ENCODE peak calls at places on chromosomes 3 and 15, in four cellular contexts. J is GM12878, R is K562, S is SK-N-SH. Z is an unnamed sample.

GRCh38 chr15:92273732-92274131 is 119.9 kb upstream of the ST8SIA2 start:
- DNase-seq in R (no peak), S (peak; percentile 27), J (no peak), Z (no peak)

GRCh38 chr3:40616420-40616819 is 91.7 kb downstream of the ZNF621 start:
- DNase-seq in J (no peak), S (peak; percentile 15), R (no peak), Z (no peak)

GRCh38 chr15:63353887-63354286 is 27.8 kb downstream of the CA12 start:
- DNase-seq in S (no peak), J (no peak), R (no peak), Z (no peak)

GRCh38 chr3:115321396-115321795 is 174.3 kb upstream of the ZBTB20 start:
- DNase-seq in S (no peak), R (no peak), J (no peak), Z (no peak)

GRCh38 chr15:55586808-55587207 is 1.3 kb downstream of the PYGO1 start:
- DNase-seq in S (no peak), J (no peak), R (no peak), Z (no peak)

GRCh38 chr3:182829761-182830405 is 36.6 kb downstream of the ATP11B start:
- DNase-seq in J (no peak), R (no peak), S (no peak), Z (no peak)

GRCh38 chr15:70227122-70227521 is 129.4 kb upstream of the TLE3 start:
- DNase-seq in S (no peak), J (no peak), R (no peak), Z (no peak)

GRCh38 chr3:41097896-41098496 is 101.3 kb upstream of the CTNNB1 start:
- DNase-seq in J (no peak), R (no peak), S (no peak), Z (no peak)

GRCh38 chr3:142802891-142803290 is 79.1 kb downstream of the TRPC1 start:
- DNase-seq in J (no peak), S (no peak), R (no peak), Z (no peak)

GRCh38 chr3:189204467-189204866 is 32.7 kb downstream of the TPRG1 start:
- DNase-seq in S (peak; percentile 4), J (no peak), R (no peak), Z (no peak)

GRCh38 chr3:10511809-10512494 is 6.6 kb upstream of the ATP2B2 start:
- DNase-seq in R (no peak), J (no peak), S (no peak), Z (no peak)

GRCh38 chr3:45841380-45841700 is 579 bp downstream of the LZTFL1 start:
- DNase-seq in S (no peak), R (peak; percentile 33), J (no peak), Z (peak; percentile 15)

GRCh38 chr15:77866596-77867125 is 210.8 kb downstream of the TBC1D2B start:
- DNase-seq in J (no peak), R (no peak), S (no peak), Z (no peak)

GRCh38 chr3:188385295-188385694 is 231.3 kb downstream of the LPP start:
- DNase-seq in J (no peak), R (no peak), S (no peak), Z (peak; percentile 57)

GRCh38 chr3:46135475-46135874 is 72.6 kb downstream of the CCR1 start:
- DNase-seq in R (no peak), S (no peak), J (no peak), Z (no peak)

GRCh38 chr3:184635126-184635525 is 73.5 kb downstream of the EPHB3 start:
- DNase-seq in R (no peak), J (no peak), S (peak; percentile 77), Z (no peak)

GRCh38 chr3:55668359-55668758 is 181.3 kb upstream of the WNT5A start:
- DNase-seq in R (no peak), S (no peak), J (no peak), Z (no peak)

GRCh38 chr3:45489730-45490309 is 101.4 kb downstream of the LARS2 start:
- DNase-seq in R (no peak), S (no peak), J (no peak), Z (no peak)

GRCh38 chr3:37096292-37096691 is 78.1 kb downstream of the LRRFIP2 start:
- DNase-seq in S (no peak), J (no peak), R (no peak), Z (no peak)

DNA sequence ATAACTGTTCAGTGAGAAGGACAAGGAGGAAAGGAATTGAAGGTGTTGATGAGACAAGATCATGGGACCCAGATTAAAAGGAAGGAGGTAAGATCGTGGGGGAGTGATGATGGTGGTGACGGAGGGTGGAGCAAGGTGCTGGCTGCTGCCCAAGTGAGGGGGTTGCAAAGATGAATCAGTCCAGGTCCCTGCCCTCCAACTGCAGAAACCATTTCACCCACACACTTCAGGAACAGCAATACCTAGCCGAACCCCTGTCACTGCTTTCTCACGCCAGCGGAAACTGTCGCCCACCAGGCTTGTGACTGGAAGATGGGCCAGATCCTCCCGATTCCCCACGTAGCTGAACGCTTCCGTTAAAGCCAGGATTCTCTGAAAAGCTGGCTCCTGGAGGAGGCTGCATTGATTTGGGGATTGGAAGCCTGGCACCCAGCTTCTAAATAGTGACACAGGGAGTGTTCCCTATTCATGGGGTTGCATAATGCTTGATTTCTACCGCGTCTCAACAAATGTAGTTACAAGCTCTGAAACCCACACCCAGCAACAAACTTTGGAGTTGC is 3.2 kb upstream of the LSG1 start:
- DNase-seq in R (peak; percentile 53), J (no peak), S (no peak), Z (no peak)
- TF ChIP-seq GABPA in R (no peak), J (no peak), S (no peak), Z (no peak)

GRCh38 chr3:13416002-13416793 is 3.9 kb downstream of the NUP210 start:
- DNase-seq in S (no peak), J (no peak), R (no peak), Z (peak; percentile 46)
- TF ChIP-seq CTCF in S (peak; percentile 29), J (peak; percentile 67), R (peak; percentile 43), Z (peak; percentile 30)

GRCh38 chr3:31227152-31227581 is 305.6 kb upstream of the STT3B start:
- DNase-seq in R (no peak), S (no peak), J (peak; percentile 80), Z (peak; percentile 73)
- TF ChIP-seq GABPA in R (no peak), S (no peak), J (no peak), Z (no peak)

GRCh38 chr3:65245133-65246076 is 557.6 kb upstream of the ADAMTS9 start:
- DNase-seq in S (no peak), J (no peak), R (no peak), Z (no peak)
- TF ChIP-seq CTCF in S (peak; percentile 69), J (no peak), R (peak; percentile 33), Z (no peak)

GRCh38 chr3:110391045-110391444 is 680.6 kb upstream of the NECTIN3 start:
- DNase-seq in J (no peak), S (no peak), R (no peak), Z (no peak)

GRCh38 chr3:110397115-110397514 is 674.5 kb upstream of the NECTIN3 start:
- DNase-seq in S (no peak), R (no peak), J (no peak), Z (no peak)

GRCh38 chr3:110389005-110389404 is 682.6 kb upstream of the NECTIN3 start:
- DNase-seq in S (no peak), R (no peak), J (no peak), Z (no peak)

GRCh38 chr3:110391640-110392395 is 679.8 kb upstream of the NECTIN3 start:
- DNase-seq in R (no peak), S (no peak), J (no peak), Z (no peak)
- TF ChIP-seq GABPA in R (no peak), S (no peak), J (no peak), Z (no peak)

GRCh38 chr3:185824467-185825378 is at the start of gene IGF2BP2:
- DNase-seq in R (peak; percentile 87), J (no peak), S (peak; percentile 61), Z (no peak)
- TF ChIP-seq CTCF in R (peak; percentile 18), J (no peak), S (no peak), Z (no peak)

DNA sequence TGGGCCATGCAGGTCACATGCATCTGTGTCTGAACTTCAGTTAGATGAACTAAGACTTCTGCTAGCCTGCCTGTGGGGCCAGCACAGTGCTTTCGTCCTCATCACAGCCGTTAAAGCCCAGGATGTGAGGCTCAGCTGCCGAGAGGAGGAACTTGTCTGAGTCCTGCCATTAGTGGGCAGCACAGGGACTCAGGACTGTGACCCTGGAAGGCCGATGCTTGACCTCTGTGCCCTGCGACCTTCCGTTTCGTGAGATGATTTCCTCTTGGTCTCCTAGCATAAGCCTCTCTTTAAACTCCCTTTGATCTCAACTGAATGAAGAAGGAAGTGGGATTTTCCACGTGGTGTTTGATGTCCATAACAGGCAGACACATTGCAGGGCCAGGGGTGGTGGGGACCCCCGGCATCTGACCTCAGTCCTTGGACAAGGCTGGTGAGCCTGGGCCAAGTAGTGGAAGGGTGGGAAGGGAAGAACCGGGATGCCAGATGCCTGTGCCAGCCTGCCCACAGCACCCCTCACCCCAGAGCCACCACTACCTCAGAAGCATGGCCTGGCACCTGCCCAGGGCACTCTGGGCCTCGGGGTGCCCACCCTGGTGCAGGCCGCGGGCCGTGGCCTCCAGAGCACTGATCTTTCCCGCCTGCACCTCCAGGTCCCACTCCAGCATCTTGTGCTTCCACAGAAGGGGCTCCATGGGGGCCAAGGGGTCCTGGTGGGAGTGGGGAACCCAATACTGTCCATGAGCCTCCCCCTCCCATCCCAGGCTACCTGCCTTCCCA is 21.6 kb downstream of the PLA2G4B start:
- DNase-seq in S (no peak), J (no peak), R (peak; percentile 40), Z (peak; percentile 4)
- TF ChIP-seq GABPA in S (no peak), J (no peak), R (no peak), Z (no peak)

GRCh38 chr3:47669026-47669749 is 90.5 kb upstream of the CSPG5 start:
- DNase-seq in S (no peak), R (no peak), J (no peak), Z (no peak)

GRCh38 chr3:47666118-47666517 is 87.5 kb upstream of the CSPG5 start:
- DNase-seq in R (no peak), S (no peak), J (no peak), Z (no peak)

GRCh38 chr3:47663630-47664240 is 85.1 kb upstream of the CSPG5 start:
- DNase-seq in R (no peak), S (no peak), J (no peak), Z (no peak)

GRCh38 chr3:47661121-47661752 is 82.6 kb upstream of the CSPG5 start:
- DNase-seq in R (peak; percentile 13), J (no peak), S (peak; percentile 17), Z (no peak)

GRCh38 chr3:47664519-47664918 is 85.9 kb upstream of the CSPG5 start:
- DNase-seq in S (peak; percentile 33), R (peak; percentile 34), J (no peak), Z (peak; percentile 44)
- TF ChIP-seq CTCF in S (peak; percentile 42), R (peak; percentile 53), J (peak; percentile 18), Z (peak; percentile 7)

GRCh38 chr3:58474348-58474911 is 17.5 kb upstream of the KCTD6 start:
- DNase-seq in S (no peak), R (no peak), J (no peak), Z (peak; percentile 56)
- TF ChIP-seq GABPA in S (no peak), R (no peak), J (no peak), Z (no peak)